ENCODE peak calls at places on chromosomes 2 and 18, in five cellular contexts. One of them, this sample, is unnamed.
A peak's percentile ranks its signal among the peaks of the same experiment; 100 is the strongest.

GRCh38 chr2:47437287-47437686 is 34.3 kb downstream of the MSH2 start:
- DNase-seq in uterus: no peak
- DNase-seq in thyroid gland: no peak
- DNase-seq in adrenal gland: peak; percentile 18
- DNase-seq in endothelial cell of umbilical vein: peak; percentile 48
- DNase-seq in this sample: no peak

GRCh38 chr2:215793747-215794595 is 219.4 kb downstream of the MREG start:
- DNase-seq in uterus: no peak
- DNase-seq in thyroid gland: peak; percentile 20
- DNase-seq in adrenal gland: peak; percentile 44
- DNase-seq in endothelial cell of umbilical vein: peak; percentile 97
- DNase-seq in this sample: no peak

GRCh38 chr18:39188278-39188677 is 1622.7 kb upstream of the CELF4 start:
- DNase-seq in uterus: no peak
- DNase-seq in thyroid gland: no peak
- DNase-seq in adrenal gland: no peak
- DNase-seq in endothelial cell of umbilical vein: no peak
- DNase-seq in this sample: no peak

GRCh38 chr2:68714866-68715265 is 19.7 kb upstream of the ARHGAP25 start:
- DNase-seq in uterus: no peak
- DNase-seq in thyroid gland: peak; percentile 15
- DNase-seq in adrenal gland: peak; percentile 27
- DNase-seq in endothelial cell of umbilical vein: no peak
- DNase-seq in this sample: peak; percentile 47

GRCh38 chr2:23801396-23801795 is 125.5 kb downstream of the ATAD2B start:
- DNase-seq in uterus: no peak
- DNase-seq in thyroid gland: no peak
- DNase-seq in adrenal gland: no peak
- DNase-seq in endothelial cell of umbilical vein: no peak
- DNase-seq in this sample: no peak

GRCh38 chr2:5841126-5841525 is 148.9 kb downstream of the SOX11 start:
- DNase-seq in uterus: no peak
- DNase-seq in thyroid gland: no peak
- DNase-seq in adrenal gland: no peak
- DNase-seq in endothelial cell of umbilical vein: no peak
- DNase-seq in this sample: no peak

GRCh38 chr2:174485763-174486613 is 841 bp downstream of the GPR155 start:
- DNase-seq in uterus: peak; percentile 30
- DNase-seq in thyroid gland: peak; percentile 23
- DNase-seq in adrenal gland: peak; percentile 44
- DNase-seq in endothelial cell of umbilical vein: peak; percentile 36
- DNase-seq in this sample: peak; percentile 15

GRCh38 chr2:133344864-133345263 is 223.4 kb downstream of the NCKAP5 start:
- DNase-seq in uterus: no peak
- DNase-seq in thyroid gland: no peak
- DNase-seq in adrenal gland: no peak
- DNase-seq in endothelial cell of umbilical vein: no peak
- DNase-seq in this sample: no peak

GRCh38 chr2:38218583-38218982 is 142.6 kb upstream of the CYP1B1 start:
- DNase-seq in uterus: peak; percentile 62
- DNase-seq in thyroid gland: no peak
- DNase-seq in adrenal gland: no peak
- DNase-seq in endothelial cell of umbilical vein: no peak
- DNase-seq in this sample: no peak

GRCh38 chr2:204608261-204608660 is 63.0 kb downstream of the PARD3B start:
- DNase-seq in uterus: peak; percentile 25
- DNase-seq in thyroid gland: no peak
- DNase-seq in adrenal gland: no peak
- DNase-seq in endothelial cell of umbilical vein: no peak
- DNase-seq in this sample: no peak

GRCh38 chr2:156476021-156476420 is 39.8 kb downstream of the GPD2 start:
- DNase-seq in uterus: no peak
- DNase-seq in thyroid gland: no peak
- DNase-seq in adrenal gland: no peak
- DNase-seq in endothelial cell of umbilical vein: no peak
- DNase-seq in this sample: no peak

GRCh38 chr2:233084488-233084887 is 24.3 kb downstream of the INPP5D start:
- DNase-seq in uterus: no peak
- DNase-seq in thyroid gland: peak; percentile 34
- DNase-seq in adrenal gland: peak; percentile 51
- DNase-seq in endothelial cell of umbilical vein: peak; percentile 96
- DNase-seq in this sample: peak; percentile 74

GRCh38 chr2:191601060-191601459 is 76.9 kb upstream of the NABP1 start:
- DNase-seq in uterus: no peak
- DNase-seq in thyroid gland: no peak
- DNase-seq in adrenal gland: no peak
- DNase-seq in endothelial cell of umbilical vein: no peak
- DNase-seq in this sample: no peak

GRCh38 chr2:197201874-197202273 is 108.7 kb downstream of the ANKRD44 start:
- DNase-seq in uterus: no peak
- DNase-seq in thyroid gland: no peak
- DNase-seq in adrenal gland: no peak
- DNase-seq in endothelial cell of umbilical vein: no peak
- DNase-seq in this sample: no peak

GRCh38 chr2:47016172-47016913 is 100.7 kb upstream of the MCFD2 start:
- DNase-seq in uterus: no peak
- DNase-seq in thyroid gland: peak; percentile 79
- DNase-seq in adrenal gland: peak; percentile 66
- DNase-seq in endothelial cell of umbilical vein: peak; percentile 71
- DNase-seq in this sample: no peak

GRCh38 chr2:239776441-239777033 is 248.6 kb downstream of the NDUFA10 start:
- DNase-seq in uterus: no peak
- DNase-seq in thyroid gland: no peak
- DNase-seq in adrenal gland: no peak
- DNase-seq in endothelial cell of umbilical vein: no peak
- DNase-seq in this sample: no peak

GRCh38 chr2:75675908-75676307 is 29.3 kb downstream of the MRPL19 start:
- DNase-seq in uterus: no peak
- DNase-seq in thyroid gland: no peak
- DNase-seq in adrenal gland: no peak
- DNase-seq in endothelial cell of umbilical vein: no peak
- DNase-seq in this sample: no peak

GRCh38 chr2:2294183-2294675 is 36.8 kb downstream of the MYT1L start:
- DNase-seq in uterus: no peak
- DNase-seq in thyroid gland: peak; percentile 24
- DNase-seq in adrenal gland: no peak
- DNase-seq in endothelial cell of umbilical vein: no peak
- DNase-seq in this sample: no peak

GRCh38 chr18:42290318-42291307 is 335.6 kb downstream of the PIK3C3 start:
- DNase-seq in uterus: no peak
- DNase-seq in thyroid gland: peak; percentile 55
- DNase-seq in adrenal gland: peak; percentile 55
- DNase-seq in endothelial cell of umbilical vein: no peak
- DNase-seq in this sample: peak; percentile 40

GRCh38 chr2:33126973-33127372 is 180.2 kb downstream of the LTBP1 start:
- DNase-seq in uterus: no peak
- DNase-seq in thyroid gland: no peak
- DNase-seq in adrenal gland: no peak
- DNase-seq in endothelial cell of umbilical vein: no peak
- DNase-seq in this sample: no peak

GRCh38 chr2:114789989-114790388 is 347.5 kb downstream of the DPP10 start:
- DNase-seq in uterus: no peak
- DNase-seq in thyroid gland: no peak
- DNase-seq in adrenal gland: no peak
- DNase-seq in endothelial cell of umbilical vein: no peak
- DNase-seq in this sample: no peak

GRCh38 chr2:232476045-232476444 is 11.6 kb downstream of the ECEL1 start:
- DNase-seq in uterus: no peak
- DNase-seq in thyroid gland: no peak
- DNase-seq in adrenal gland: no peak
- DNase-seq in endothelial cell of umbilical vein: no peak
- DNase-seq in this sample: no peak

GRCh38 chr2:98445708-98446577 is 1.3 kb downstream of the INPP4A start:
- DNase-seq in uterus: no peak
- DNase-seq in thyroid gland: no peak
- DNase-seq in adrenal gland: no peak
- DNase-seq in endothelial cell of umbilical vein: no peak
- DNase-seq in this sample: no peak

GRCh38 chr2:44543773-44544725 is 182.3 kb downstream of the CAMKMT start:
- DNase-seq in uterus: no peak
- DNase-seq in thyroid gland: no peak
- DNase-seq in adrenal gland: no peak
- DNase-seq in endothelial cell of umbilical vein: no peak
- DNase-seq in this sample: no peak

GRCh38 chr2:180352620-180353019 is 345.5 kb upstream of the CWC22 start:
- DNase-seq in uterus: no peak
- DNase-seq in thyroid gland: no peak
- DNase-seq in adrenal gland: no peak
- DNase-seq in endothelial cell of umbilical vein: no peak
- DNase-seq in this sample: no peak

GRCh38 chr18:8197510-8197909 is 411.7 kb upstream of the RAB12 start:
- DNase-seq in uterus: no peak
- DNase-seq in thyroid gland: no peak
- DNase-seq in adrenal gland: no peak
- DNase-seq in endothelial cell of umbilical vein: no peak
- DNase-seq in this sample: no peak

GRCh38 chr2:18788590-18788989 is 199.2 kb upstream of the NT5C1B start:
- DNase-seq in uterus: no peak
- DNase-seq in thyroid gland: peak; percentile 49
- DNase-seq in adrenal gland: peak; percentile 29
- DNase-seq in endothelial cell of umbilical vein: peak; percentile 35
- DNase-seq in this sample: no peak

GRCh38 chr2:162821176-162821575 is 17.4 kb downstream of the KCNH7 start:
- DNase-seq in uterus: no peak
- DNase-seq in thyroid gland: no peak
- DNase-seq in adrenal gland: no peak
- DNase-seq in endothelial cell of umbilical vein: no peak
- DNase-seq in this sample: no peak

GRCh38 chr2:164910091-164910899 is 45.0 kb downstream of the SLC38A11 start:
- DNase-seq in uterus: no peak
- DNase-seq in thyroid gland: peak; percentile 41
- DNase-seq in adrenal gland: peak; percentile 72
- DNase-seq in endothelial cell of umbilical vein: peak; percentile 88
- DNase-seq in this sample: no peak

GRCh38 chr2:120182019-120182560 is 41.1 kb downstream of the TMEM185B start:
- DNase-seq in uterus: no peak
- DNase-seq in thyroid gland: no peak
- DNase-seq in adrenal gland: no peak
- DNase-seq in endothelial cell of umbilical vein: no peak
- DNase-seq in this sample: no peak

DNA sequence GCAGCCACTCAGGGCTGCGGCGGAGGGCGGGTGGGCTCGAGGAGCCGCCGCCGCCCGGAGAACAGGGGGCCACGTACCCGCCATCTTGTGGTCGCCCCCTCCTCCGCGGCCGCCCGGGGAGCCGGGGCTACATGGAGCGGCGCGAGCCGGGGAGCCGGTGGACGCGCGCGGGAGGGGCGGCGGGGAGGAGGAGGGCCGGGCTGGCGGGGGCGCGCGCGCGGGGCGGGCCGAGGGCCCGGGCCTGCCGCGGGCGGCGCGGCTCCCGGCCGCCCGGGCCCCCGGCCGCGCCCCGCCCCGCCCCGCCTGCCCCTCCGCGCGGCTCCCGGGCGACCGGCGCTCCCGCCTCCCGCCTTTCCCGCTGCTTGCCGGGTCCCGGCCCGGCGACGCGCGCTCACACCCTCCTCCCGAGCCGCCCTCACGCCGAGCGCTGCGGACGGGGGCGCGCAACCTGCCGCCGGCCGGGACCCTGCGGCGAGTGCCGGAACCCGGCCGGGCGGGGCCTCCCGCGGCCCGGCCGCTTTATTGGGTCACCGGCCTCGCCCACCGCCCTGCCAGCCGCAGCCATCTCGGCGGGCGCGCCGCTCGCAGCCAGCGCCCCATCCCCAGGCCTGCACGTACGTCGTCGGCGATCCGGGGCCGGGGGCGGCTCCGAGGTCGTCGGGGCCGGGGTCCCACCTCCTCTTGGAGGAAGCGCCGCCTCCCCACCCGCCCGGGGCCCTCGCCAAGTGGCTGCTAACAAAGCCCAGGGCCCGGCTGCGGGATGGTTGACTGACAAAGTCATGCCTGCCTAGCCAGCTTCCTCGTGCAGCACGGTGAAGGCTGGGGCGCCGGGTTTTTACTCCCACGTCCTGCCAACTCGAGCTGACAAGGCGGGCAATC is at the start of gene PPP4R1:
- DNase-seq in uterus: peak; percentile 78
- DNase-seq in thyroid gland: peak; percentile 87
- DNase-seq in adrenal gland: peak; percentile 85
- DNase-seq in endothelial cell of umbilical vein: peak; percentile 79
- DNase-seq in this sample: peak; percentile 88
- TF ChIP-seq POLR2A in uterus: no peak
- TF ChIP-seq POLR2A in thyroid gland: peak; percentile 59
- TF ChIP-seq POLR2A in adrenal gland: no peak
- TF ChIP-seq POLR2A in endothelial cell of umbilical vein: peak; percentile 59
- TF ChIP-seq POLR2A in this sample: peak; percentile 29

GRCh38 chr2:136135924-136136906 is 18.3 kb upstream of the CXCR4 start:
- DNase-seq in uterus: no peak
- DNase-seq in thyroid gland: peak; percentile 33
- DNase-seq in adrenal gland: no peak
- DNase-seq in endothelial cell of umbilical vein: no peak
- DNase-seq in this sample: no peak

GRCh38 chr2:136137982-136138381 is 20.0 kb upstream of the CXCR4 start:
- DNase-seq in uterus: no peak
- DNase-seq in thyroid gland: no peak
- DNase-seq in adrenal gland: peak; percentile 67
- DNase-seq in endothelial cell of umbilical vein: no peak
- DNase-seq in this sample: no peak

GRCh38 chr2:136136921-136137320 is 19.0 kb upstream of the CXCR4 start:
- DNase-seq in uterus: no peak
- DNase-seq in thyroid gland: no peak
- DNase-seq in adrenal gland: no peak
- DNase-seq in endothelial cell of umbilical vein: no peak
- DNase-seq in this sample: no peak

GRCh38 chr2:136141510-136142154 is 23.7 kb upstream of the CXCR4 start:
- DNase-seq in uterus: no peak
- DNase-seq in thyroid gland: peak; percentile 35
- DNase-seq in adrenal gland: no peak
- DNase-seq in endothelial cell of umbilical vein: no peak
- DNase-seq in this sample: no peak

GRCh38 chr2:136139601-136140000 is 21.7 kb upstream of the CXCR4 start:
- DNase-seq in uterus: no peak
- DNase-seq in thyroid gland: no peak
- DNase-seq in adrenal gland: no peak
- DNase-seq in endothelial cell of umbilical vein: no peak
- DNase-seq in this sample: no peak
- H3K4me3 ChIP-seq in uterus: no peak overlapping the region
- H3K4me3 ChIP-seq in thyroid gland: no peak overlapping the region
- H3K4me3 ChIP-seq in adrenal gland: no peak overlapping the region
- H3K4me3 ChIP-seq in endothelial cell of umbilical vein: no peak overlapping the region
- H3K4me3 ChIP-seq in this sample: no peak overlapping the region

DNA sequence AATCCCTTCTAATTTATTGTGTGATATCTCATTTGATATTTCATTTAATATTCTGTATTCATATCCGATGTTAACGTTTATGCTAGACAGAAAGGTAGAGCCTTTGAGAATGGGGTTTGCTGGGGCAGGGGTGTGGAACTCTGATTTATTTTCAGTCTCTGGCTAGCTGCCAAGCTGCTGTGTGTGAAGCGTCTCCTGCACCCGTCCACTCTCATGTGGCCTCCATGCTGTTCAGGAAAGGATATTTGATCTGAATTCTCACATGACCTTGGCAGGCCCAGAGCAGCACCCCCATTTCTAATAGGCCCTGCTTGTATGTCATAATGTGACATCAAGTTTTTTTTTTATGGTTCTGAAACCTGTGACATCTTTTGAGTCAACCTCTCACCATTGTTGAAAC is 1.6 kb downstream of the IL1R1 start:
- DNase-seq in uterus: no peak
- DNase-seq in thyroid gland: peak; percentile 64
- DNase-seq in adrenal gland: no peak
- DNase-seq in endothelial cell of umbilical vein: no peak
- DNase-seq in this sample: peak; percentile 44
- TF ChIP-seq POLR2A in uterus: no peak
- TF ChIP-seq POLR2A in thyroid gland: no peak
- TF ChIP-seq POLR2A in adrenal gland: no peak
- TF ChIP-seq POLR2A in endothelial cell of umbilical vein: no peak
- TF ChIP-seq POLR2A in this sample: no peak

GRCh38 chr2:157900684-157901083 is 24.6 kb upstream of the ACVR1 start:
- DNase-seq in uterus: no peak
- DNase-seq in thyroid gland: no peak
- DNase-seq in adrenal gland: no peak
- DNase-seq in endothelial cell of umbilical vein: no peak
- DNase-seq in this sample: no peak
- H3K4me3 ChIP-seq in uterus: no peak overlapping the region
- H3K4me3 ChIP-seq in thyroid gland: no peak overlapping the region
- H3K4me3 ChIP-seq in adrenal gland: no peak overlapping the region
- H3K4me3 ChIP-seq in endothelial cell of umbilical vein: no peak overlapping the region
- H3K4me3 ChIP-seq in this sample: no peak overlapping the region